ENCODE peak calls at places on chromosomes 7 and 10, in ten cellular contexts. Q is left lung; U is psoas muscle; V is upper lobe of right lung; A is mammary epithelial cell; J is left ventricle myocardium inferior; G is CD8-positive, alpha-beta T cell; M is heart right ventricle; E is hepatocyte; C is cardiac muscle cell. Y is an unnamed sample.

GRCh38 chr10:21329995-21330627 is 195.4 kb downstream of the SKIDA1 start:
- DNase-seq in J (no peak), A (peak; percentile 75), E (peak; percentile 63), C (peak; percentile 89), Q (peak; percentile 59), U (no peak), M (peak; percentile 22), G (no peak), V (no peak), Y (no peak)

GRCh38 chr7:129227646-129228578 is 3.1 kb downstream of the AHCYL2 start:
- DNase-seq in A (peak; percentile 16), E (no peak), J (no peak), V (no peak), Q (no peak), M (no peak), U (no peak), G (no peak), C (no peak), Y (no peak)

GRCh38 chr7:4713183-4713784 is 31.2 kb downstream of the FOXK1 start:
- DNase-seq in G (no peak), C (peak; percentile 54), M (no peak), U (no peak), E (no peak), Q (peak; percentile 61), J (no peak), V (peak; percentile 70), A (no peak), Y (no peak)

GRCh38 chr7:143494622-143495021 is 16.9 kb downstream of the TAS2R41 start:
- DNase-seq in G (no peak), U (no peak), J (no peak), Q (no peak), M (no peak), V (no peak), E (no peak), A (no peak), C (no peak), Y (no peak)

GRCh38 chr10:94487575-94487974 is 58.0 kb upstream of the HELLS start:
- DNase-seq in C (no peak), M (no peak), U (no peak), E (no peak), G (no peak), J (no peak), A (no peak), V (no peak), Q (no peak), Y (no peak)

GRCh38 chr10:121069061-121069850 is 218.1 kb downstream of the WDR11 start:
- DNase-seq in G (no peak), Q (no peak), C (peak; percentile 5), J (no peak), M (no peak), U (no peak), V (no peak), E (no peak), A (peak; percentile 98), Y (no peak)

GRCh38 chr7:33900501-33900900 is 4.8 kb upstream of the BMPER start:
- DNase-seq in C (no peak), G (no peak), Q (no peak), V (no peak), A (peak; percentile 27), U (no peak), M (no peak), E (no peak), J (no peak), Y (no peak)

GRCh38 chr10:66747451-66747850 is 178.4 kb upstream of the LRRTM3 start:
- DNase-seq in Q (no peak), G (no peak), V (no peak), E (peak; percentile 5), J (no peak), C (peak; percentile 77), M (no peak), A (peak; percentile 94), U (no peak), Y (no peak)

GRCh38 chr7:29289156-29290021 is 94.8 kb downstream of the CHN2 start:
- DNase-seq in M (no peak), A (no peak), J (peak; percentile 46), E (no peak), Q (no peak), C (peak; percentile 77), U (peak; percentile 37), V (no peak), G (no peak), Y (no peak)

GRCh38 chr10:96967847-96968246 is 135.7 kb downstream of the LCOR start:
- DNase-seq in J (no peak), V (no peak), M (no peak), Q (no peak), G (no peak), A (peak; percentile 18), E (no peak), U (no peak), C (no peak), Y (no peak)

GRCh38 chr10:103663802-103664201 is 170.3 kb downstream of the NEURL1 start:
- DNase-seq in Q (no peak), J (peak; percentile 49), V (peak; percentile 72), C (no peak), G (no peak), U (peak; percentile 51), E (no peak), M (no peak), A (no peak), Y (no peak)

GRCh38 chr10:784759-785538 is 95.5 kb upstream of the DIP2C start:
- DNase-seq in G (no peak), M (peak; percentile 33), E (peak; percentile 86), A (peak; percentile 58), U (peak; percentile 82), V (peak; percentile 74), C (peak; percentile 67), Q (no peak), J (peak; percentile 42), Y (peak; percentile 41)

GRCh38 chr7:39623312-39624201 is at the start of gene RALA:
- DNase-seq in V (peak; percentile 96), C (peak; percentile 97), M (peak; percentile 92), G (peak; percentile 75), A (peak; percentile 93), U (peak; percentile 93), E (peak; percentile 96), Q (peak; percentile 97), J (peak; percentile 93), Y (peak; percentile 91)

GRCh38 chr7:39624202-39624807 is 933 bp downstream of the RALA start:
- DNase-seq in A (peak; percentile 77), M (no peak), Q (peak; percentile 49), E (peak; percentile 36), G (no peak), J (no peak), V (no peak), U (no peak), C (no peak), Y (peak; percentile 25)

GRCh38 chr7:39621784-39622411 is 1.5 kb upstream of the RALA start:
- DNase-seq in E (no peak), C (no peak), J (no peak), A (peak; percentile 35), U (no peak), M (no peak), V (no peak), Q (no peak), G (no peak), Y (no peak)

GRCh38 chr7:39622609-39623311 is 612 bp upstream of the RALA start:
- DNase-seq in G (peak; percentile 16), U (no peak), Q (no peak), V (no peak), M (no peak), E (no peak), A (no peak), C (no peak), J (no peak), Y (no peak)

DNA sequence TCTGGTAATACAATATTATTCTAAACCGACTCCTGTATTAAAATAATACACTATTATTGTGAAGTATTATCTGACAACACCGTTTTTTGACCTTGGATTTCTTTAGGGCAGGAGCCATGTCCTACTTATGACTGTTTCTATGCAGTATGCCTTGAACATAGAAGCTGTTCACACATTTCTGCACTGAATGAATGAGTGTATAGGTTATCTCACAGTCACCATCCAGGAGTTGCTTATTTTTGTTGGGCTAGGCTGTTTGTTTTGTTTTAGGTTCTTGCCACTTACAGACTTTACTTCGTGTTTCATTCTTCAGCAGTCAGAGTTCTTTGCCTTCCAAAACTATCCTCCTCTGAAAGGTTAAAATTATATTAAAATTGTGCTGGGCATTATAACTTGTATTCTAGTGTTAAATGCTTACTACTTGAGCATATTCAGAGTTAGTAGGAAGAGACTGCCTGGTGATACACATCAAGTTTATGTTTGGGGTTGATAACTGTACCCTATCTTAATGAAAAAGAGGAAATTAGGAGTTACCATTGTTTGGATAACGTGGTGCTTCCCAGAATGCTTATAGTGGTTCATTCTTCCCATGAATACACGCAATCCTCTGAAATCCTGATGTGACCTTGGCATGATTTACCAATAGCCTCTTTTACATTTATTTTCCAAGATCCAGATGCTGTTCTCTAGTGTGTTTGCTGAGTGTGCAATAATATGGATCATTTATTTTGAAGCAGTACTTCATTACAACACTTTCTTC is 1.7 kb downstream of the RALA start:
- DNase-seq in J (no peak), C (peak; percentile 54), M (no peak), G (no peak), A (no peak), U (no peak), V (no peak), Q (no peak), E (no peak), Y (no peak)
- H3K4me1 ChIP-seq in J (peaks cover 71% of the 10 kb centered on the region), C (peaks cover 29% of the 10 kb centered on the region), M (peaks cover 44% of the 10 kb centered on the region), G (peaks cover 38% of the 10 kb centered on the region), A (peaks cover 43% of the 10 kb centered on the region), U (peaks cover 42% of the 10 kb centered on the region), V (peaks cover 38% of the 10 kb centered on the region), Q (peaks cover 60% of the 10 kb centered on the region), E (peaks cover 20% of the 10 kb centered on the region), Y (peaks cover 14% of the 10 kb centered on the region)

DNA sequence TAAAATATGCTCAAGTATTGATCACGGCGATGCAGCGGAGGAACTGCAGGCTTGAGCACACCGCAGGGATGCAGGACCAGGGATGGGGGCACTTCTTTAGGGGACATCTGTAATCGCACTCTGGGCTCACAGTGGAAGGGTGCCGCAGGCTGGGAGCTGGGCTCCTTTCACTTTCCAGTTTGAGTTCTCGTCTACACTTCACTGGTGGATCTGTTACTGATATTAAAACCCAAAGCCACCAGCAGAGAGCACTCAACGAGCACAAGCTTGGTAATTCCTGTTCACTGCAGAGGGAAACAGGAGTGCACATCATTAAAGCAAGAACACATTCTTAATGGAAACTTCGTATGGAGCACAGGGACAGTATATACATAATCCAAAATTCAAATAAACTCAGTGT is 91.3 kb downstream of the PARD3 start:
- DNase-seq in V (no peak), M (peak; percentile 67), U (no peak), C (peak; percentile 82), G (no peak), E (peak; percentile 59), A (peak; percentile 62), Q (no peak), J (no peak), Y (peak; percentile 31)
- TF ChIP-seq CTCF in V (peak; percentile 54), M (peak; percentile 29), U (peak; percentile 46), C (peak; percentile 56), G (no peak), E (peak; percentile 62), A (peak; percentile 32), Q (no peak), J (peak; percentile 64), Y (peak; percentile 31)

GRCh38 chr10:102624751-102625330 is 19.4 kb upstream of the TRIM8 start:
- DNase-seq in E (no peak), U (no peak), J (peak; percentile 2), Q (peak; percentile 15), V (peak; percentile 30), A (peak; percentile 37), G (no peak), M (no peak), C (peak; percentile 72), Y (peak; percentile 32)
- H3K4me1 ChIP-seq in E (peaks cover 56% of the 10 kb centered on the region), U (peaks cover 63% of the 10 kb centered on the region), J (peaks cover 83% of the 10 kb centered on the region), Q (peaks cover 75% of the 10 kb centered on the region), V (peaks cover 72% of the 10 kb centered on the region), A (peaks cover 48% of the 10 kb centered on the region), G (no peaks in the 10 kb centered on the region), M (peaks cover 61% of the 10 kb centered on the region), C (peaks cover 86% of the 10 kb centered on the region), Y (peaks cover 13% of the 10 kb centered on the region)

GRCh38 chr7:110130669-110131068 is 960.3 kb upstream of the LRRN3 start:
- DNase-seq in E (no peak), V (no peak), M (no peak), C (no peak), Q (no peak), A (no peak), J (no peak), U (no peak), G (no peak), Y (no peak)
- TF ChIP-seq CTCF in E (peak; percentile 50), V (no peak), M (no peak), C (no peak), Q (no peak), A (peak; percentile 12), J (no peak), U (no peak), G (no peak), Y (no peak)